ENCODE peak calls at places on chromosomes 12 and 14, in four cellular contexts. X is NCI-H345; U is WTC11; Z is activated T-cell treated with anti-CD3 and anti-CD28 coated beads, Interleukin-2, amount 50 U/mL, for 72 hours. G is an unnamed sample.

GRCh38 chr14:105483300-105484068 is 3.2 kb upstream of the CRIP1 start:
- DNase-seq in Z (no peak), U (no peak), X (no peak), G (peak; percentile 51)

GRCh38 chr12:45350861-45351260 is 135.0 kb downstream of the ANO6 start:
- DNase-seq in X (no peak), Z (no peak), U (no peak), G (no peak)

GRCh38 chr12:67141405-67142018 is 127.6 kb upstream of the CAND1 start:
- DNase-seq in X (no peak), Z (peak; percentile 36), U (no peak), G (peak; percentile 5)

GRCh38 chr12:96529912-96530311 is 40.5 kb downstream of the CFAP54 start:
- DNase-seq in Z (no peak), X (no peak), U (no peak), G (no peak)

GRCh38 chr12:94208433-94208921 is 60.1 kb downstream of the PLXNC1 start:
- DNase-seq in U (no peak), Z (peak; percentile 62), X (no peak), G (no peak)

GRCh38 chr12:99824900-99825562 is 159.7 kb downstream of the ANKS1B start:
- DNase-seq in Z (no peak), U (no peak), X (no peak), G (peak; percentile 92)

GRCh38 chr12:122282066-122282465 is 15.8 kb upstream of the VPS33A start:
- DNase-seq in Z (no peak), U (no peak), X (no peak), G (no peak)

GRCh38 chr12:24724765-24725307 is 224.1 kb downstream of the BCAT1 start:
- DNase-seq in Z (peak; percentile 36), X (no peak), U (no peak), G (no peak)

GRCh38 chr12:22543246-22544037 is 900 bp downstream of the C2CD5 start:
- DNase-seq in U (peak; percentile 17), X (peak; percentile 56), Z (peak; percentile 61), G (peak; percentile 87)

GRCh38 chr14:95225251-95225887 is 68.0 kb upstream of the DICER1 start:
- DNase-seq in U (no peak), Z (no peak), X (no peak), G (no peak)

GRCh38 chr12:102322254-102322653 is 124.6 kb upstream of the PMCH start:
- DNase-seq in U (no peak), Z (no peak), X (no peak), G (no peak)

GRCh38 chr14:95471526-95472304 is 44.7 kb downstream of the SYNE3 start:
- DNase-seq in U (no peak), Z (no peak), X (no peak), G (no peak)

GRCh38 chr14:85529803-85530574 is at the start of gene FLRT2:
- DNase-seq in X (no peak), Z (no peak), U (peak; percentile 33), G (peak; percentile 41)

GRCh38 chr14:54676822-54677708 is 110.1 kb downstream of the SAMD4A start:
- DNase-seq in U (peak; percentile 28), X (no peak), Z (no peak), G (no peak)

GRCh38 chr14:54606178-54606577 is 39.2 kb downstream of the SAMD4A start:
- DNase-seq in Z (no peak), U (peak; percentile 28), X (no peak), G (no peak)

GRCh38 chr12:97921957-97922722 is 459.5 kb downstream of the RMST start:
- DNase-seq in Z (no peak), U (no peak), X (no peak), G (peak; percentile 43)

GRCh38 chr12:31524791-31525495 is 66.0 kb downstream of the DENND5B start:
- DNase-seq in X (no peak), U (no peak), Z (no peak), G (no peak)

GRCh38 chr14:33342299-33342974 is 403.8 kb downstream of the NPAS3 start:
- DNase-seq in X (no peak), Z (no peak), U (no peak), G (peak; percentile 33)

GRCh38 chr12:93100610-93101009 is 171.5 kb upstream of the EEA1 start:
- DNase-seq in X (no peak), Z (no peak), U (no peak), G (no peak)

GRCh38 chr12:1995205-1995896 is 8.9 kb downstream of the DCP1B start:
- DNase-seq in Z (peak; percentile 16), U (no peak), X (no peak), G (no peak)

GRCh38 chr14:105136401-105137322 is 31.9 kb downstream of the JAG2 start:
- DNase-seq in U (no peak), Z (no peak), X (no peak), G (no peak)

GRCh38 chr14:100448376-100448775 is 125.2 kb downstream of the SLC25A47 start:
- DNase-seq in X (no peak), U (no peak), Z (no peak), G (no peak)

GRCh38 chr14:67618617-67619063 is 1.1 kb upstream of the ARG2 start:
- DNase-seq in X (peak; percentile 61), Z (peak; percentile 15), U (no peak), G (peak; percentile 71)

GRCh38 chr14:104680806-104681688 is 8.4 kb upstream of the INF2 start:
- DNase-seq in Z (no peak), X (no peak), U (no peak), G (peak; percentile 29)

GRCh38 chr12:11901687-11902524 is 168.8 kb upstream of the BCL2L14 start:
- DNase-seq in Z (peak; percentile 43), X (no peak), U (no peak), G (no peak)

GRCh38 chr12:16880864-16881285 is 274.9 kb upstream of the LMO3 start:
- DNase-seq in U (peak; percentile 15), X (peak; percentile 89), Z (no peak), G (peak; percentile 94)

GRCh38 chr12:52061470-52062166 is 8.2 kb upstream of the ATG101 start:
- DNase-seq in X (no peak), U (no peak), Z (no peak), G (no peak)

GRCh38 chr12:90794212-90794611 is 160.8 kb downstream of the CCER1 start:
- DNase-seq in U (no peak), X (no peak), Z (no peak), G (peak; percentile 41)

GRCh38 chr12:65795453-65795852 is 28.8 kb upstream of the HMGA2 start:
- DNase-seq in U (no peak), Z (no peak), X (no peak), G (no peak)

GRCh38 chr14:69682607-69683263 is 71.3 kb downstream of the SUSD6 start:
- DNase-seq in X (no peak), Z (no peak), U (no peak), G (peak; percentile 26)

GRCh38 chr12:112419269-112420133 is 754 bp downstream of the PTPN11 start:
- DNase-seq in Z (no peak), X (peak; percentile 33), U (peak; percentile 65), G (peak; percentile 46)

GRCh38 chr14:68807148-68807600 is 14.3 kb upstream of the ZFP36L1 start:
- DNase-seq in Z (no peak), X (no peak), U (no peak), G (peak; percentile 62)

GRCh38 chr12:57389033-57389432 is 41.8 kb downstream of the R3HDM2 start:
- DNase-seq in U (no peak), X (no peak), Z (no peak), G (no peak)

GRCh38 chr12:41527529-41528116 is 339.5 kb downstream of the PDZRN4 start:
- DNase-seq in Z (no peak), U (no peak), X (no peak), G (no peak)

GRCh38 chr14:68181395-68182326 is 362.1 kb downstream of the RAD51B start:
- DNase-seq in X (no peak), U (no peak), Z (no peak), G (no peak)

G was measured in NCI-H69.